ENCODE peak calls at places on chromosomes 6 and 20, in seven cellular contexts. H is HuH-7.5, N is fibroblast of gingiva, J is tibial artery, K is left lung, O is amniotic stem cell, D is hepatocyte. G is an unnamed sample.

GRCh38 chr6:134323294-134323693 is 5.4 kb upstream of the SGK1 start:
- DNase-seq in N (no peak), H (no peak), O (no peak), D (no peak), K (no peak), J (no peak), G (no peak)

GRCh38 chr20:51506527-51507356 is 35.8 kb downstream of the NFATC2 start:
- DNase-seq in K (no peak), N (no peak), J (no peak), H (no peak), D (no peak), O (no peak), G (no peak)

GRCh38 chr6:6591778-6592388 is 3.4 kb downstream of the LY86 start:
- DNase-seq in D (no peak), O (no peak), J (no peak), K (no peak), H (no peak), N (no peak), G (no peak)

GRCh38 chr6:21769973-21770372 is 176.4 kb downstream of the SOX4 start:
- DNase-seq in N (no peak), H (no peak), D (peak), J (no peak), K (no peak), O (no peak), G (no peak)

GRCh38 chr6:98942263-98942803 is 5.4 kb downstream of the FBXL4 start:
- DNase-seq in N (no peak), J (no peak), O (no peak), H (no peak), K (no peak), D (no peak), G (no peak)

GRCh38 chr6:169868458-169868857 is 117.0 kb downstream of the ERMARD start:
- DNase-seq in D (no peak), H (no peak), N (no peak), J (no peak), O (no peak), K (peak), G (no peak)

GRCh38 chr6:31474871-31475286 is 23.1 kb upstream of the MICB start:
- DNase-seq in H (no peak), K (no peak), J (no peak), O (no peak), D (no peak), N (no peak), G (no peak)

GRCh38 chr20:50792708-50793574 is 1.9 kb upstream of the BCAS4 start:
- DNase-seq in H (no peak), K (no peak), N (peak), O (no peak), J (no peak), D (no peak), G (no peak)

GRCh38 chr20:50387996-50388332 is 122.2 kb upstream of the PTPN1 start:
- DNase-seq in D (no peak), H (no peak), J (no peak), N (no peak), K (no peak), O (no peak), G (no peak)

GRCh38 chr6:113584767-113585166 is 272.4 kb upstream of the MARCKS start:
- DNase-seq in D (no peak), N (no peak), J (no peak), H (no peak), K (no peak), O (no peak), G (no peak)

GRCh38 chr6:20197251-20197650 is 15.0 kb downstream of the MBOAT1 start:
- DNase-seq in H (no peak), O (no peak), D (no peak), N (peak), J (no peak), K (no peak), G (no peak)

GRCh38 chr6:84766118-84766683 is 1.8 kb upstream of the TBX18 start:
- DNase-seq in H (no peak), K (peak), J (peak), O (no peak), N (no peak), D (no peak), G (no peak)

GRCh38 chr6:158972241-158973233 is 27.5 kb downstream of the RSPH3 start:
- DNase-seq in D (peak), H (no peak), K (no peak), J (no peak), O (peak), N (peak), G (peak)

G was measured in AG09309.